ENCODE peak calls at places on chromosomes 12 and 14, in seven cellular contexts. G is CD4-positive, alpha-beta T cell; N is WERI-Rb-1; C is GM03348; B is EL; E is activated naive CD4-positive, alpha-beta T cell treated with anti-CD3 and anti-CD28 coated beads, Interleukin-2, amount 50 U/mL, for 16 hours; L is body of pancreas. V is an unnamed sample.

GRCh38 chr14:36988568-36988967 is 183.8 kb downstream of the SLC25A21 start:
- DNase-seq in G (no peak), N (no peak), C (no peak), B (peak), E (no peak), L (no peak), V (no peak)

GRCh38 chr14:87252103-87252502 is 740.9 kb downstream of the GALC start:
- DNase-seq in G (no peak), N (peak), C (no peak), B (no peak), E (no peak), L (peak), V (no peak)

GRCh38 chr14:46661728-46662127 is 10.1 kb upstream of the RPL10L start:
- DNase-seq in G (no peak), N (no peak), C (no peak), B (no peak), E (no peak), L (no peak), V (no peak)

GRCh38 chr12:104740668-104741067 is 217.4 kb downstream of the SLC41A2 start:
- DNase-seq in G (no peak), N (no peak), C (no peak), B (no peak), E (no peak), L (peak), V (peak)

GRCh38 chr12:97757431-97758091 is 295.0 kb downstream of the RMST start:
- DNase-seq in G (no peak), N (no peak), C (no peak), B (no peak), E (no peak), L (no peak), V (no peak)

GRCh38 chr12:111840831-111841230 is 1.2 kb upstream of the MAPKAPK5 start:
- DNase-seq in G (no peak), N (no peak), C (no peak), B (no peak), E (no peak), L (no peak), V (no peak)

GRCh38 chr12:19639781-19640180 is 200.5 kb downstream of the AEBP2 start:
- DNase-seq in G (no peak), N (no peak), C (no peak), B (no peak), E (no peak), L (no peak), V (no peak)

GRCh38 chr12:119683413-119683812 is 15.5 kb downstream of the PRKAB1 start:
- DNase-seq in G (no peak), N (no peak), C (peak), B (peak), E (no peak), L (no peak), V (no peak)

GRCh38 chr14:87745507-87746118 is 247.4 kb downstream of the GALC start:
- DNase-seq in G (no peak), N (peak), C (peak), B (peak), E (no peak), L (peak), V (no peak)

GRCh38 chr14:100159107-100159864 is at the start of gene DEGS2:
- DNase-seq in G (peak), N (peak), C (peak), B (no peak), E (peak), L (peak), V (peak)

GRCh38 chr12:90174198-90174510 is 465.5 kb upstream of the ATP2B1 start:
- DNase-seq in G (no peak), N (peak), C (no peak), B (no peak), E (no peak), L (peak), V (no peak)

GRCh38 chr14:36221097-36221496 is 44.6 kb upstream of the PTCSC3 start:
- DNase-seq in G (no peak), N (no peak), C (no peak), B (no peak), E (no peak), L (no peak), V (no peak)

GRCh38 chr12:24062642-24063245 is 113.3 kb upstream of the SOX5 start:
- DNase-seq in G (no peak), N (no peak), C (no peak), B (no peak), E (no peak), L (no peak), V (no peak)

GRCh38 chr14:66507181-66507721 is 696 bp upstream of the GPHN start:
- DNase-seq in G (no peak), N (no peak), C (no peak), B (no peak), E (peak), L (no peak), V (no peak)

GRCh38 chr14:53195949-53196348 is 42.8 kb upstream of the DDHD1 start:
- DNase-seq in G (no peak), N (no peak), C (no peak), B (no peak), E (no peak), L (no peak), V (no peak)

GRCh38 chr14:32226051-32226450 is 23.0 kb upstream of the RNU6-8 start:
- DNase-seq in G (no peak), N (no peak), C (no peak), B (no peak), E (no peak), L (no peak), V (no peak)

GRCh38 chr12:68279227-68280054 is 26.0 kb upstream of the IL22 start:
- DNase-seq in G (no peak), N (no peak), C (no peak), B (peak), E (no peak), L (peak), V (no peak)

GRCh38 chr14:23085458-23085857 is 9.5 kb downstream of the ACIN1 start:
- DNase-seq in G (no peak), N (no peak), C (peak), B (no peak), E (no peak), L (no peak), V (no peak)

GRCh38 chr14:94923771-94924170 is 153.9 kb upstream of the GSC start:
- DNase-seq in G (no peak), N (no peak), C (no peak), B (no peak), E (no peak), L (no peak), V (no peak)

GRCh38 chr12:124316257-124316656 is 21.4 kb downstream of the RFLNA start:
- DNase-seq in G (no peak), N (no peak), C (no peak), B (no peak), E (no peak), L (no peak), V (no peak)

V was measured in memory B cell.